ENCODE peak calls at places on chromosomes 12 and 14, in four cellular contexts. One of them, this sample, is unnamed.

GRCh38 chr12:124841558-124841945 is 22.1 kb downstream of the SCARB1 start:
- DNase-seq in ecto neural progenitor cell: no peak
- DNase-seq in posterior cingulate gyrus: no peak
- DNase-seq in NCI-H1092 treated with DMSO at 0.1 percent for 48 hours: no peak
- DNase-seq in this sample: peak; percentile 50

GRCh38 chr12:111578276-111578970 is 20.7 kb downstream of the ATXN2 start:
- DNase-seq in NCI-H1092 treated with DMSO at 0.1 percent for 48 hours: no peak
- DNase-seq in ecto neural progenitor cell: peak; percentile 18
- DNase-seq in posterior cingulate gyrus: no peak
- DNase-seq in this sample: no peak

GRCh38 chr12:65511134-65511912 is 232.8 kb downstream of the MSRB3 start:
- DNase-seq in NCI-H1092 treated with DMSO at 0.1 percent for 48 hours: no peak
- DNase-seq in ecto neural progenitor cell: no peak
- DNase-seq in posterior cingulate gyrus: peak; percentile 73
- DNase-seq in this sample: no peak

GRCh38 chr14:81330619-81331122 is 69.5 kb downstream of the STON2 start:
- DNase-seq in NCI-H1092 treated with DMSO at 0.1 percent for 48 hours: no peak
- DNase-seq in ecto neural progenitor cell: no peak
- DNase-seq in posterior cingulate gyrus: no peak
- DNase-seq in this sample: no peak

GRCh38 chr12:47753021-47754001 is 5.4 kb downstream of the RAPGEF3 start:
- DNase-seq in NCI-H1092 treated with DMSO at 0.1 percent for 48 hours: no peak
- DNase-seq in ecto neural progenitor cell: no peak
- DNase-seq in posterior cingulate gyrus: peak; percentile 88
- DNase-seq in this sample: no peak

GRCh38 chr12:42332301-42332894 is 6.4 kb downstream of the PPHLN1 start:
- DNase-seq in posterior cingulate gyrus: no peak
- DNase-seq in ecto neural progenitor cell: no peak
- DNase-seq in NCI-H1092 treated with DMSO at 0.1 percent for 48 hours: peak; percentile 30
- DNase-seq in this sample: no peak

GRCh38 chr14:64806202-64806861 is 73.4 kb downstream of the SPTB start:
- DNase-seq in posterior cingulate gyrus: no peak
- DNase-seq in ecto neural progenitor cell: no peak
- DNase-seq in NCI-H1092 treated with DMSO at 0.1 percent for 48 hours: no peak
- DNase-seq in this sample: peak; percentile 25

GRCh38 chr14:51308872-51309271 is 68.8 kb downstream of the TMX1 start:
- DNase-seq in NCI-H1092 treated with DMSO at 0.1 percent for 48 hours: no peak
- DNase-seq in posterior cingulate gyrus: no peak
- DNase-seq in ecto neural progenitor cell: no peak
- DNase-seq in this sample: no peak

GRCh38 chr12:56457817-56458216 is 3.4 kb upstream of the MIP start:
- DNase-seq in ecto neural progenitor cell: no peak
- DNase-seq in posterior cingulate gyrus: no peak
- DNase-seq in NCI-H1092 treated with DMSO at 0.1 percent for 48 hours: no peak
- DNase-seq in this sample: no peak

GRCh38 chr14:66117600-66117999 is 368.6 kb upstream of the CCDC196 start:
- DNase-seq in ecto neural progenitor cell: no peak
- DNase-seq in posterior cingulate gyrus: no peak
- DNase-seq in NCI-H1092 treated with DMSO at 0.1 percent for 48 hours: no peak
- DNase-seq in this sample: no peak

GRCh38 chr12:2672863-2673262 is 121.9 kb upstream of the FKBP4 start:
- DNase-seq in ecto neural progenitor cell: peak; percentile 39
- DNase-seq in NCI-H1092 treated with DMSO at 0.1 percent for 48 hours: no peak
- DNase-seq in posterior cingulate gyrus: no peak
- DNase-seq in this sample: no peak

GRCh38 chr14:24076302-24076601 is 4.9 kb downstream of the CPNE6 start:
- DNase-seq in ecto neural progenitor cell: no peak
- DNase-seq in NCI-H1092 treated with DMSO at 0.1 percent for 48 hours: no peak
- DNase-seq in posterior cingulate gyrus: no peak
- DNase-seq in this sample: no peak

GRCh38 chr12:12550277-12550676 is 12.4 kb downstream of the DUSP16 start:
- DNase-seq in NCI-H1092 treated with DMSO at 0.1 percent for 48 hours: no peak
- DNase-seq in posterior cingulate gyrus: no peak
- DNase-seq in ecto neural progenitor cell: no peak
- DNase-seq in this sample: no peak

GRCh38 chr14:45359766-45360165 is 106.8 kb upstream of the MIS18BP1 start:
- DNase-seq in posterior cingulate gyrus: no peak
- DNase-seq in NCI-H1092 treated with DMSO at 0.1 percent for 48 hours: no peak
- DNase-seq in ecto neural progenitor cell: no peak
- DNase-seq in this sample: no peak

GRCh38 chr12:74537126-74537706 is 419 bp upstream of the ATXN7L3B start:
- DNase-seq in NCI-H1092 treated with DMSO at 0.1 percent for 48 hours: peak; percentile 80
- DNase-seq in posterior cingulate gyrus: no peak
- DNase-seq in ecto neural progenitor cell: no peak
- DNase-seq in this sample: peak; percentile 84

GRCh38 chr14:95123895-95124579 is 33.3 kb downstream of the DICER1 start:
- DNase-seq in ecto neural progenitor cell: no peak
- DNase-seq in NCI-H1092 treated with DMSO at 0.1 percent for 48 hours: no peak
- DNase-seq in posterior cingulate gyrus: no peak
- DNase-seq in this sample: peak; percentile 7

GRCh38 chr14:104532191-104532555 is 47.4 kb upstream of the C14orf180 start:
- DNase-seq in ecto neural progenitor cell: no peak
- DNase-seq in NCI-H1092 treated with DMSO at 0.1 percent for 48 hours: no peak
- DNase-seq in posterior cingulate gyrus: no peak
- DNase-seq in this sample: no peak

GRCh38 chr14:99568567-99569560 is 35.1 kb downstream of the CCDC85C start:
- DNase-seq in ecto neural progenitor cell: no peak
- DNase-seq in NCI-H1092 treated with DMSO at 0.1 percent for 48 hours: no peak
- DNase-seq in posterior cingulate gyrus: no peak
- DNase-seq in this sample: peak; percentile 51

GRCh38 chr14:30988509-30988908 is 36.9 kb upstream of the AP4S1 start:
- DNase-seq in NCI-H1092 treated with DMSO at 0.1 percent for 48 hours: no peak
- DNase-seq in posterior cingulate gyrus: no peak
- DNase-seq in ecto neural progenitor cell: no peak
- DNase-seq in this sample: no peak

GRCh38 chr14:51094282-51094821 is 553 bp downstream of the TRIM9 start:
- DNase-seq in ecto neural progenitor cell: peak; percentile 64
- DNase-seq in NCI-H1092 treated with DMSO at 0.1 percent for 48 hours: peak; percentile 71
- DNase-seq in posterior cingulate gyrus: peak; percentile 76
- DNase-seq in this sample: peak; percentile 34

GRCh38 chr12:59453461-59453860 is 142.4 kb upstream of the SLC16A7 start:
- DNase-seq in ecto neural progenitor cell: no peak
- DNase-seq in posterior cingulate gyrus: no peak
- DNase-seq in NCI-H1092 treated with DMSO at 0.1 percent for 48 hours: no peak
- DNase-seq in this sample: no peak

GRCh38 chr14:56280843-56281242 is 162.6 kb downstream of the PELI2 start:
- DNase-seq in posterior cingulate gyrus: no peak
- DNase-seq in NCI-H1092 treated with DMSO at 0.1 percent for 48 hours: no peak
- DNase-seq in ecto neural progenitor cell: no peak
- DNase-seq in this sample: no peak

GRCh38 chr12:95642583-95642982 is 91.3 kb upstream of the USP44 start:
- DNase-seq in ecto neural progenitor cell: no peak
- DNase-seq in NCI-H1092 treated with DMSO at 0.1 percent for 48 hours: no peak
- DNase-seq in posterior cingulate gyrus: no peak
- DNase-seq in this sample: no peak

GRCh38 chr14:64234877-64235651 is 59.1 kb downstream of the ESR2 start:
- DNase-seq in NCI-H1092 treated with DMSO at 0.1 percent for 48 hours: peak; percentile 3
- DNase-seq in posterior cingulate gyrus: no peak
- DNase-seq in ecto neural progenitor cell: no peak
- DNase-seq in this sample: peak; percentile 76

GRCh38 chr14:50357124-50357523 is 39.6 kb downstream of the CDKL1 start:
- DNase-seq in ecto neural progenitor cell: no peak
- DNase-seq in NCI-H1092 treated with DMSO at 0.1 percent for 48 hours: no peak
- DNase-seq in posterior cingulate gyrus: no peak
- DNase-seq in this sample: no peak

GRCh38 chr12:107236824-107237467 is 143.6 kb upstream of the CRY1 start:
- DNase-seq in posterior cingulate gyrus: no peak
- DNase-seq in ecto neural progenitor cell: no peak
- DNase-seq in NCI-H1092 treated with DMSO at 0.1 percent for 48 hours: no peak
- DNase-seq in this sample: no peak